ENCODE peak calls at places on chromosome 17, in ten cellular contexts. I is AG10803, B is GM06990, D is fibroblast of lung, Q is heart right ventricle, U is upper lobe of right lung, K is fibroblast of the aortic adventitia, X is psoas muscle, Y is transverse colon, C is dorsolateral prefrontal cortex. W is an unnamed sample.
A peak's percentile ranks its signal among the peaks of the same experiment; 100 is the strongest.

GRCh38 chr17:1709403-1709891 is 730 bp downstream of the TLCD2 start:
- DNase-seq in B (no peak), I (peak; percentile 67), D (no peak), U (no peak), K (no peak), X (peak; percentile 54), C (no peak), Y (no peak), Q (no peak), W (no peak)

GRCh38 chr17:352421-353212 is at the start of gene RPH3AL:
- DNase-seq in Y (peak; percentile 80), U (peak; percentile 89), C (no peak), K (no peak), I (peak; percentile 44), B (no peak), Q (peak; percentile 55), D (no peak), X (peak; percentile 64), W (no peak)

GRCh38 chr17:63702223-63702577 is 2.3 kb upstream of the LIMD2 start:
- DNase-seq in B (no peak), K (no peak), U (peak; percentile 68), D (no peak), X (no peak), I (no peak), C (no peak), Q (no peak), Y (peak; percentile 56), W (peak; percentile 74)

GRCh38 chr17:64982139-64982802 is 63.0 kb upstream of the LRRC37A3 start:
- DNase-seq in D (no peak), C (no peak), X (no peak), B (no peak), U (no peak), K (no peak), I (no peak), Q (no peak), Y (no peak), W (no peak)

GRCh38 chr17:58269557-58270291 is 11.0 kb downstream of the MPO start:
- DNase-seq in Q (no peak), B (no peak), U (no peak), K (no peak), D (no peak), I (no peak), C (no peak), X (no peak), Y (no peak), W (no peak)

GRCh38 chr17:4332296-4332970 is 34.0 kb downstream of the UBE2G1 start:
- DNase-seq in K (no peak), D (no peak), Y (no peak), B (no peak), U (no peak), Q (no peak), I (no peak), C (no peak), X (no peak), W (no peak)

GRCh38 chr17:48026503-48027321 is 10.9 kb downstream of the COPZ2 start:
- DNase-seq in K (peak; percentile 95), U (peak; percentile 92), X (peak; percentile 79), C (peak; percentile 67), B (peak; percentile 74), Q (peak; percentile 83), I (peak; percentile 95), D (peak; percentile 90), Y (peak; percentile 87), W (peak; percentile 88)

GRCh38 chr17:45976755-45977505 is 22.1 kb upstream of the STH start:
- DNase-seq in U (no peak), Q (no peak), C (no peak), B (no peak), X (peak; percentile 63), I (no peak), D (no peak), Y (no peak), K (peak; percentile 23), W (no peak)

DNA sequence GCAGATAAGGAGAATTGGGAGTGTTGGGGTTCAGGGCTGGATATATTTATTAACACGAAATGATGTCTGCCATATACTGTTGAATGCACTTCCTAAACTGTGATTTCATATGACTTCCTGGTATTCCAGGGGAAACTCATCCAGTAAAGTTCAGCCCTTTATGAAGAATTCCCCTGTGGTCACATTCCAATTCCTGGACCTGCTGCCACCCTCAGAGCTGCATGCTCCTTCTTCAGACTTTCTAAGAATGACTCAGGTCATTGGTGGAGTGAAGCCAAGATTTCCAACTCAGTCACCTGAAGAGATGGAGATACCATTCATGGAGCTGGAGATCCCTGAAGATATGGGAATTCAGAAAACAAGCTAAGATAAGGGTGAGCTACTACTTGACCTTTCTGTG is 114.2 kb upstream of the TMEM97 start:
- DNase-seq in K (peak; percentile 25), D (no peak), Q (no peak), I (peak; percentile 34), B (no peak), U (no peak), Y (no peak), X (no peak), C (no peak), W (no peak)
- TF ChIP-seq CTCF in K (no peak), D (no peak), Q (no peak), I (no peak), B (no peak), U (no peak), Y (no peak), X (no peak), C (no peak), W (no peak)

GRCh38 chr17:75854881-75855309 is 240 bp downstream of the WBP2 start:
- DNase-seq in D (no peak), K (no peak), U (peak; percentile 82), Q (no peak), C (no peak), X (peak; percentile 73), I (no peak), Y (no peak), B (no peak), W (no peak)

GRCh38 chr17:75853410-75853809 is 1.7 kb downstream of the WBP2 start:
- DNase-seq in C (no peak), U (no peak), Y (no peak), D (no peak), I (peak; percentile 66), K (no peak), X (no peak), B (no peak), Q (no peak), W (no peak)

GRCh38 chr17:75855310-75856061 is at the start of gene WBP2:
- DNase-seq in Y (peak; percentile 98), U (peak; percentile 98), C (peak; percentile 100), K (peak; percentile 100), X (peak; percentile 98), I (peak; percentile 100), D (peak; percentile 100), B (peak; percentile 96), Q (peak; percentile 94), W (peak; percentile 91)

GRCh38 chr17:75854111-75854748 is 905 bp downstream of the WBP2 start:
- DNase-seq in K (peak; percentile 63), Q (no peak), X (no peak), B (no peak), C (no peak), U (no peak), Y (no peak), I (peak; percentile 74), D (peak; percentile 53), W (peak; percentile 66)

GRCh38 chr17:75856062-75856681 is 1.0 kb upstream of the WBP2 start:
- DNase-seq in K (peak; percentile 19), U (no peak), C (no peak), D (no peak), I (no peak), Y (peak; percentile 51), X (no peak), B (no peak), Q (no peak), W (no peak)
- TF ChIP-seq CTCF in K (peak; percentile 29), U (no peak), C (no peak), D (no peak), I (no peak), Y (no peak), X (no peak), B (peak; percentile 39), Q (no peak), W (no peak)

GRCh38 chr17:73007447-73007846 is 85.0 kb downstream of the SLC39A11 start:
- DNase-seq in U (no peak), Q (no peak), I (peak; percentile 14), X (no peak), C (no peak), K (peak; percentile 38), D (peak; percentile 67), Y (peak; percentile 23), B (no peak), W (no peak)

GRCh38 chr17:73005360-73005759 is 87.1 kb downstream of the SLC39A11 start:
- DNase-seq in Q (no peak), D (no peak), U (no peak), X (no peak), C (no peak), Y (no peak), B (no peak), I (no peak), K (no peak), W (no peak)

GRCh38 chr17:72998343-72998742 is 94.1 kb downstream of the SLC39A11 start:
- DNase-seq in D (no peak), B (no peak), X (no peak), Y (no peak), C (no peak), Q (no peak), I (no peak), K (no peak), U (no peak), W (no peak)

GRCh38 chr17:72997559-72997958 is 94.9 kb downstream of the SLC39A11 start:
- DNase-seq in Y (no peak), X (no peak), I (no peak), U (no peak), C (no peak), B (no peak), D (no peak), Q (no peak), K (peak; percentile 25), W (no peak)

DNA sequence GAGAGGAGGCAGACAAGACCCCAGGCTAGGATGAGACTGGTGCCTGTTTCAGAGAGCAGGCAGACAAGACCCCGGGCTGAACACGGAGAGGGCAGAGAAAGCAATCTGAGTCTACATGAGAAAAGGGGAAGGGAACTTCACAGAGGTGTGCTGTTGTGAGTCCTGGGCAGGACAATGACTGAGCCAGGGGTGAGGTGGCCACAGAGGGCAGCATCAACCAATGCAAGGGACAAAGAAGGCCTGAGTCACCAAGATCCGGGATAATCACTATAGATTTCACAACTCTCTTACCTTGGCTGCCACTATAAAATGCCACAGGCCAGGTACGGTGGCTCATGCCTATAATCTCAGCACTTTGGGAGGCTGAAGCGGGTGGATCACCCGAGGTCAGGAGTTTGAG is 89.0 kb downstream of the SLC39A11 start:
- DNase-seq in I (no peak), D (no peak), X (no peak), Y (no peak), C (no peak), Q (no peak), U (no peak), K (no peak), B (no peak), W (no peak)
- TF ChIP-seq CTCF in I (no peak), D (no peak), X (no peak), Y (no peak), C (no peak), Q (no peak), U (no peak), K (no peak), B (no peak), W (no peak)

DNA sequence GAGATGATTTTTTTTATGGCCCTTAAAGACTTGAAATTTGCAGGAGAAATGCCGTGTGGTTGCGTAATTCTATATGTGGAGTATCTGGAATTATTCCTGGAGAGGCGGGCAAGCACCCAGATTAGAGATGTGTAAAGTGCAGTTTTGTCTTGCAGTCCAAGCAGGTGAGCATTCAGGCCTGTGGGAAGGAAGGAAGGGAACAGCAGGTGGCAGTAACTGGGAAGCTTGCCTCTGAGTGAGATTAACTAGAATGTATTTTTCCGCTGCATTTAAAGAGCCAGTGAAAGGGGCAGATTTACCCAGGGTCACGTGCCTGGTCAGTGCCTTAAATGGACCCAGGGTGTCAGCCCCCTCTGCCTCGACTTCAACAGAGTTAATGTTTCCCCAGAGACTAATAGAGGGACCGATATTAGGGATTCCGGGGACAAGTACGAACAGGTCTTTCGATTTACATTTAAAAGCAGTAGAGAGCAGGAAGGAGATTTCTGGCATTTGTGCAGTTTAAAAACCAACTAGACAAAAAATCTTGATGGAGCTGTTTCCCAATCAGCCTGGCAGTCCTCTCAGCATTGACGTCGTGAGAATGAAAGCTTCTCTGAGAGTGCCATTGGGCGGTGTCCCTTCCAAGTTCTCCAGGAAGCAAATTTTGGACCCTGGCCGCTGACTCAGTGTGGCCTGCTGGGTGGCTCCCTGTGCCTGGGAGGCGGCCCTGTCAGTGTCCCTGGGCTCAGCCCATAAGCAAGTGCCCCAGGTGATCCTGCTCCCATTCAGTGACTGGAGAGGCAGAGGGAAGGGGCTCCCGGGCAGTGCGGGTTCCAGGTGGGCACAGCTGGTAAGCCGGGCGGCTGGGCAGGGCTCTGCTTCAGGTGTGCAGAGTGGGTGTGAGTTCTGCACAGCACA is 38.2 kb downstream of the KSR1 start:
- DNase-seq in C (peak; percentile 68), I (peak; percentile 83), K (peak; percentile 85), B (no peak), D (peak; percentile 74), X (peak; percentile 82), U (peak; percentile 82), Y (peak; percentile 92), Q (peak; percentile 63), W (peak; percentile 93)
- TF ChIP-seq CTCF in C (peak; percentile 45), I (peak; percentile 52), K (peak; percentile 44), B (no peak), D (peak; percentile 35), X (peak; percentile 61), U (peak; percentile 40), Y (peak; percentile 35), Q (no peak), W (no peak)

W was measured in upper lobe of left lung.